ENCODE peak calls at places on chromosomes 13 and 19, in eight cellular contexts. L, J, U, P, H, X, G and B are unnamed samples.

GRCh38 chr19:5480427-5480836 is 25.2 kb downstream of the ZNRF4 start:
- DNase-seq in P (no peak), J (peak), X (peak), H (peak), G (peak), L (peak), U (no peak), B (peak)

GRCh38 chr19:13068064-13068807 is 34.4 kb downstream of the LYL1 start:
- DNase-seq in X (no peak), U (no peak), P (no peak), G (no peak), L (no peak), H (no peak), J (no peak), B (no peak)

GRCh38 chr13:44884076-44884729 is 105.1 kb downstream of the NUFIP1 start:
- DNase-seq in U (no peak), P (no peak), J (peak), X (no peak), H (no peak), G (no peak), L (peak), B (no peak)

GRCh38 chr19:50728084-50728737 is 5.0 kb downstream of the CLEC11A start:
- DNase-seq in J (peak), L (peak), P (peak), U (peak), H (no peak), X (peak), G (no peak), B (no peak)

GRCh38 chr19:623974-624373 is 9.4 kb downstream of the POLRMT start:
- DNase-seq in U (no peak), L (peak), G (no peak), P (no peak), J (peak), H (no peak), X (no peak), B (no peak)

GRCh38 chr13:71864981-71865857 is 1.8 kb downstream of the DACH1 start:
- DNase-seq in U (no peak), L (no peak), J (no peak), G (no peak), H (peak), P (peak), X (peak), B (peak)

GRCh38 chr13:70568571-70568970 is 460.3 kb upstream of the KLHL1 start:
- DNase-seq in L (peak), U (no peak), J (peak), H (no peak), G (no peak), P (no peak), X (peak), B (no peak)

GRCh38 chr13:50187352-50188029 is 172.2 kb downstream of the KCNRG start:
- DNase-seq in P (no peak), X (no peak), U (no peak), J (no peak), H (no peak), L (no peak), G (no peak), B (peak)

GRCh38 chr13:36082396-36082795 is 48.8 kb downstream of the DCLK1 start:
- DNase-seq in P (no peak), U (no peak), H (no peak), G (no peak), J (peak), X (no peak), L (no peak), B (no peak)

GRCh38 chr13:98542568-98543379 is 34.1 kb downstream of the STK24 start:
- DNase-seq in J (no peak), G (no peak), U (no peak), P (no peak), L (no peak), H (no peak), X (peak), B (no peak)

GRCh38 chr19:3591876-3592613 is 6.8 kb downstream of the GIPC3 start:
- DNase-seq in X (no peak), H (no peak), G (no peak), J (no peak), L (no peak), U (no peak), P (no peak), B (no peak)

GRCh38 chr19:13764101-13764807 is at the start of gene MRI1:
- DNase-seq in P (peak), J (peak), X (peak), U (peak), H (peak), L (peak), G (no peak), B (peak)

GRCh38 chr13:46778095-46778494 is 18.9 kb downstream of the ESD start:
- DNase-seq in X (no peak), J (peak), P (no peak), U (no peak), G (no peak), H (no peak), L (no peak), B (no peak)

GRCh38 chr19:54684537-54684936 is 21.8 kb downstream of the LILRB4 start:
- DNase-seq in U (no peak), H (peak), L (peak), G (no peak), J (peak), X (no peak), P (no peak), B (peak)

GRCh38 chr13:59774511-59774911 is 389.2 kb downstream of the DIAPH3 start:
- DNase-seq in X (no peak), P (no peak), U (no peak), L (peak), J (peak), G (no peak), H (no peak), B (no peak)

GRCh38 chr13:77979721-77980377 is 61.2 kb upstream of the EDNRB start:
- DNase-seq in J (no peak), U (no peak), L (peak), H (no peak), P (no peak), X (no peak), G (no peak), B (no peak)

GRCh38 chr13:79987761-79988160 is 353.2 kb downstream of the SPRY2 start:
- DNase-seq in U (no peak), H (no peak), X (no peak), L (no peak), J (no peak), G (no peak), P (no peak), B (no peak)

GRCh38 chr13:38767506-38768265 is 80.8 kb downstream of the FREM2 start:
- DNase-seq in H (no peak), U (no peak), G (no peak), J (no peak), L (no peak), X (no peak), P (no peak), B (no peak)

GRCh38 chr19:1287622-1288527 is 2.2 kb downstream of the EFNA2 start:
- DNase-seq in G (no peak), J (no peak), H (no peak), X (no peak), P (no peak), L (no peak), U (no peak), B (no peak)

GRCh38 chr19:3448616-3449334 is 31.6 kb downstream of the SMIM24 start:
- DNase-seq in X (no peak), H (no peak), G (no peak), J (no peak), P (peak), U (no peak), L (no peak), B (no peak)

GRCh38 chr13:23140492-23140891 is 40.3 kb upstream of the SGCG start:
- DNase-seq in H (no peak), J (peak), U (no peak), L (no peak), G (no peak), X (no peak), P (no peak), B (no peak)

GRCh38 chr19:10018219-10018618 is 4.9 kb downstream of the RDH8 start:
- DNase-seq in U (no peak), P (no peak), X (no peak), J (peak), G (no peak), H (no peak), L (no peak), B (no peak)

GRCh38 chr13:71499235-71499634 is 367.8 kb downstream of the DACH1 start:
- DNase-seq in G (no peak), L (no peak), H (no peak), J (no peak), X (no peak), U (no peak), P (no peak), B (no peak)

GRCh38 chr13:44112700-44113329 is 233.1 kb downstream of the LACC1 start:
- DNase-seq in P (no peak), J (no peak), X (no peak), G (no peak), H (no peak), L (no peak), U (no peak), B (no peak)

GRCh38 chr13:27751953-27752352 is 40.3 kb upstream of the GSX1 start:
- DNase-seq in U (no peak), H (no peak), L (no peak), G (no peak), J (no peak), P (no peak), X (no peak), B (no peak)

GRCh38 chr19:15213715-15214381 is 13.1 kb upstream of the NOTCH3 start:
- DNase-seq in H (no peak), G (no peak), X (no peak), U (no peak), L (peak), P (peak), J (peak), B (no peak)

GRCh38 chr19:453606-454005 is 7.2 kb downstream of the SHC2 start:
- DNase-seq in P (no peak), G (no peak), J (no peak), X (no peak), U (no peak), L (no peak), H (no peak), B (no peak)

GRCh38 chr19:8233370-8233769 is 24.2 kb downstream of the CERS4 start:
- DNase-seq in X (no peak), G (no peak), H (no peak), U (no peak), L (no peak), J (no peak), P (no peak), B (no peak)

GRCh38 chr13:40438022-40438692 is 228.3 kb downstream of the FOXO1 start:
- DNase-seq in G (no peak), X (no peak), H (no peak), L (no peak), J (peak), P (no peak), U (no peak), B (no peak)

GRCh38 chr19:46192990-46193650 is 36.4 kb upstream of the IGFL1 start:
- DNase-seq in H (peak), U (no peak), X (no peak), J (peak), G (no peak), P (no peak), L (peak), B (peak)